ENCODE peak calls at places on chromosome X, in four cellular contexts. B is HCT116, Q is K562, U is GM12878. P is an unnamed sample.

GRCh38 chrX:78456909-78457308 is 129.5 kb upstream of the CYSLTR1 start:
- DNase-seq in Q (no peak), U (no peak), B (no peak), P (no peak)

GRCh38 chrX:141936080-141936479 is 32.4 kb downstream of the MAGEC1 start:
- DNase-seq in Q (no peak), B (no peak), U (no peak), P (no peak)

GRCh38 chrX:16665089-16665488 is 15.1 kb downstream of the S100G start:
- DNase-seq in Q (no peak), U (no peak), B (no peak), P (no peak)

GRCh38 chrX:96407501-96407900 is 277.1 kb upstream of the DIAPH2 start:
- DNase-seq in B (no peak), Q (no peak), U (no peak), P (no peak)

GRCh38 chrX:9977642-9978041 is 10.5 kb downstream of the CLDN34 start:
- DNase-seq in U (no peak), Q (no peak), B (no peak), P (no peak)

GRCh38 chrX:1170243-1170642 is 42.2 kb downstream of the CRLF2 start:
- DNase-seq in Q (no peak), B (no peak), U (no peak), P (peak)

GRCh38 chrX:154711264-154711663 is 39.6 kb downstream of the GAB3 start:
- DNase-seq in B (no peak), U (no peak), Q (no peak), P (no peak)

GRCh38 chrX:107753186-107753585 is 22.4 kb downstream of the TSC22D3 start:
- DNase-seq in B (no peak), U (no peak), Q (no peak), P (no peak)

GRCh38 chrX:72272868-72273267 is 4.2 kb downstream of the RPS4X start:
- DNase-seq in Q (no peak), U (no peak), B (no peak), P (no peak)

GRCh38 chrX:48800574-48801280 is 1.1 kb upstream of the HDAC6 start:
- DNase-seq in U (no peak), Q (peak), B (no peak), P (no peak)

GRCh38 chrX:155857561-155857960 is 23.6 kb upstream of the VAMP7 start:
- DNase-seq in B (no peak), U (no peak), Q (peak), P (no peak)

GRCh38 chrX:101265869-101266428 is 25.2 kb downstream of the TAF7L start:
- DNase-seq in U (no peak), B (no peak), Q (no peak), P (no peak)

GRCh38 chrX:75337525-75337924 is 63.6 kb downstream of the UPRT start:
- DNase-seq in B (no peak), U (no peak), Q (no peak), P (no peak)

GRCh38 chrX:31608651-31609050 is 536.8 kb upstream of the FTHL17 start:
- DNase-seq in B (no peak), U (no peak), Q (no peak), P (no peak)

GRCh38 chrX:109841869-109842579 is 109.0 kb upstream of the ACSL4 start:
- DNase-seq in U (no peak), B (no peak), Q (peak), P (no peak)

GRCh38 chrX:26442340-26442739 is 226.4 kb downstream of the MAGEB5 start:
- DNase-seq in U (no peak), Q (no peak), B (peak), P (no peak)

GRCh38 chrX:155768036-155768769 is 112.9 kb upstream of the VAMP7 start:
- DNase-seq in B (no peak), U (no peak), Q (no peak), P (no peak)

GRCh38 chrX:9519546-9520210 is 54.8 kb downstream of the TBL1X start:
- DNase-seq in Q (no peak), U (no peak), B (no peak), P (no peak)

GRCh38 chrX:134599173-134599914 is 58.9 kb downstream of the PLAC1 start:
- DNase-seq in U (peak), Q (no peak), B (no peak), P (no peak)

GRCh38 chrX:121579016-121579760 is 531.8 kb downstream of the GLUD2 start:
- DNase-seq in B (peak), U (peak), Q (peak), P (no peak)

GRCh38 chrX:29580560-29580959 is 634.8 kb upstream of the MAGEB2 start:
- DNase-seq in B (no peak), Q (no peak), U (no peak), P (no peak)
- TF ChIP-seq RAD21 in B (no peak), Q (no peak), U (no peak), P (no peak)

GRCh38 chrX:15056044-15056443 is 182.8 kb downstream of the MOSPD2 start:
- DNase-seq in Q (no peak), B (no peak), U (no peak), P (no peak)
- TF ChIP-seq EGR1 in Q (no peak), B (no peak), U (no peak), P (no peak)

GRCh38 chrX:43008356-43008755 is 230.4 kb upstream of the PPP1R2C start:
- DNase-seq in Q (no peak), B (no peak), U (no peak), P (no peak)

GRCh38 chrX:43002526-43003203 is 224.7 kb upstream of the PPP1R2C start:
- DNase-seq in Q (no peak), U (peak), B (no peak), P (no peak)

GRCh38 chrX:43003939-43004338 is 226.0 kb upstream of the PPP1R2C start:
- DNase-seq in Q (no peak), U (no peak), B (no peak), P (no peak)

GRCh38 chrX:43003204-43003565 is 225.2 kb upstream of the PPP1R2C start:
- DNase-seq in B (no peak), Q (no peak), U (no peak), P (no peak)

GRCh38 chrX:43005561-43005960 is 227.6 kb upstream of the PPP1R2C start:
- DNase-seq in U (no peak), B (no peak), Q (no peak), P (no peak)
- TF ChIP-seq RAD21 in U (no peak), B (no peak), Q (no peak), P (no peak)

GRCh38 chrX:21968333-21968732 is 27.8 kb downstream of the SMS start:
- DNase-seq in Q (no peak), U (no peak), B (no peak), P (no peak)

GRCh38 chrX:21972046-21972445 is 31.5 kb downstream of the SMS start:
- DNase-seq in B (no peak), Q (no peak), U (no peak), P (no peak)

GRCh38 chrX:21963226-21963625 is 22.7 kb downstream of the SMS start:
- DNase-seq in B (no peak), U (no peak), Q (no peak), P (no peak)

GRCh38 chrX:21963736-21964135 is 23.2 kb downstream of the SMS start:
- DNase-seq in U (no peak), Q (no peak), B (no peak), P (no peak)

DNA sequence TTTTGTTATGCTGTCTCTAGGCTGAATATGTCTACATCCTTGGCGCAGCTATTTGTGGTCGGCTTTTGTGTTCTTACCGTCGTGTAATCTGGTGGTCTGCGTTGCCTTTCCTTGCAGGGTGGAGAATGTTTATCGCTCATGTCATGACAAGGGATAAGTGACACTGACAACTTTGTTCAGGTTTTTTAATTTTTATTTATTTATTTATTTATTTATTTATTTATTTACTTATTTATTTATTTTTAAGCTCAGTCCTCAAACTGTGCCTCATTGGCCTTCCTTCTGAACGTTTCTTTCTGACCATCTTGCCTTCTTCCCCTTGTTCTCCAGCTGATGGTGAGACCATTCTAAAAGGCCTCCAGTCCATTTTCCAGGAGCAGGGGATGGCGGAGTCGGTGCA is 26.4 kb downstream of the SMS start:
- DNase-seq in Q (no peak), U (no peak), B (no peak), P (no peak)
- TF ChIP-seq EGR1 in Q (no peak), U (no peak), B (no peak), P (no peak)

GRCh38 chrX:13374364-13374763 is 54.5 kb upstream of the ATXN3L start:
- DNase-seq in U (no peak), B (no peak), Q (no peak), P (no peak)
- TF ChIP-seq RAD21 in U (no peak), B (no peak), Q (no peak), P (no peak)